ENCODE peak calls at places on chromosomes 12 and 14, in nine cellular contexts. One of them, this sample, is unnamed.

GRCh38 chr14:100523131-100523530 is 64.1 kb downstream of the BEGAIN start:
- DNase-seq in CD8-positive, alpha-beta memory T cell: no peak
- DNase-seq in HepG2: no peak
- DNase-seq in upper lobe of right lung: peak
- DNase-seq in GM23338: no peak
- DNase-seq in PC-3: no peak
- DNase-seq in A549: no peak
- DNase-seq in breast epithelium: no peak
- DNase-seq in lower lobe of right lung: no peak
- DNase-seq in this sample: no peak

GRCh38 chr12:3041558-3042164 is 35.5 kb upstream of the TSPAN9 start:
- DNase-seq in CD8-positive, alpha-beta memory T cell: peak
- DNase-seq in HepG2: peak
- DNase-seq in upper lobe of right lung: no peak
- DNase-seq in GM23338: peak
- DNase-seq in PC-3: peak
- DNase-seq in A549: peak
- DNase-seq in breast epithelium: no peak
- DNase-seq in lower lobe of right lung: no peak
- DNase-seq in this sample: no peak

GRCh38 chr12:12776261-12776660 is 9.2 kb upstream of the APOLD1 start:
- DNase-seq in CD8-positive, alpha-beta memory T cell: no peak
- DNase-seq in HepG2: peak
- DNase-seq in upper lobe of right lung: no peak
- DNase-seq in GM23338: no peak
- DNase-seq in PC-3: peak
- DNase-seq in A549: no peak
- DNase-seq in breast epithelium: no peak
- DNase-seq in lower lobe of right lung: no peak
- DNase-seq in this sample: no peak

GRCh38 chr12:30417697-30418231 is 277.9 kb downstream of the IPO8 start:
- DNase-seq in CD8-positive, alpha-beta memory T cell: no peak
- DNase-seq in HepG2: no peak
- DNase-seq in upper lobe of right lung: no peak
- DNase-seq in GM23338: no peak
- DNase-seq in PC-3: peak
- DNase-seq in A549: no peak
- DNase-seq in breast epithelium: no peak
- DNase-seq in lower lobe of right lung: no peak
- DNase-seq in this sample: peak

GRCh38 chr12:78951746-78952532 is 87.4 kb downstream of the SYT1 start:
- DNase-seq in CD8-positive, alpha-beta memory T cell: no peak
- DNase-seq in HepG2: no peak
- DNase-seq in upper lobe of right lung: no peak
- DNase-seq in GM23338: no peak
- DNase-seq in PC-3: peak
- DNase-seq in A549: no peak
- DNase-seq in breast epithelium: no peak
- DNase-seq in lower lobe of right lung: no peak
- DNase-seq in this sample: no peak

GRCh38 chr12:13177896-13178295 is 18.6 kb upstream of the EMP1 start:
- DNase-seq in CD8-positive, alpha-beta memory T cell: no peak
- DNase-seq in HepG2: no peak
- DNase-seq in upper lobe of right lung: no peak
- DNase-seq in GM23338: no peak
- DNase-seq in PC-3: no peak
- DNase-seq in A549: no peak
- DNase-seq in breast epithelium: no peak
- DNase-seq in lower lobe of right lung: no peak
- DNase-seq in this sample: no peak

GRCh38 chr12:112354399-112354798 is 27.8 kb downstream of the HECTD4 start:
- DNase-seq in CD8-positive, alpha-beta memory T cell: no peak
- DNase-seq in HepG2: no peak
- DNase-seq in upper lobe of right lung: no peak
- DNase-seq in GM23338: no peak
- DNase-seq in PC-3: no peak
- DNase-seq in A549: no peak
- DNase-seq in breast epithelium: no peak
- DNase-seq in lower lobe of right lung: no peak
- DNase-seq in this sample: no peak

GRCh38 chr12:74365178-74365964 is 172.3 kb upstream of the ATXN7L3B start:
- DNase-seq in CD8-positive, alpha-beta memory T cell: no peak
- DNase-seq in HepG2: peak
- DNase-seq in upper lobe of right lung: no peak
- DNase-seq in GM23338: peak
- DNase-seq in PC-3: peak
- DNase-seq in A549: no peak
- DNase-seq in breast epithelium: no peak
- DNase-seq in lower lobe of right lung: peak
- DNase-seq in this sample: no peak

GRCh38 chr12:54358945-54359761 is 5.1 kb downstream of the GPR84 start:
- DNase-seq in CD8-positive, alpha-beta memory T cell: peak
- DNase-seq in HepG2: peak
- DNase-seq in upper lobe of right lung: peak
- DNase-seq in GM23338: peak
- DNase-seq in PC-3: peak
- DNase-seq in A549: peak
- DNase-seq in breast epithelium: peak
- DNase-seq in lower lobe of right lung: peak
- DNase-seq in this sample: peak

GRCh38 chr12:54287316-54288157 is 7.0 kb downstream of the HNRNPA1 start:
- DNase-seq in CD8-positive, alpha-beta memory T cell: no peak
- DNase-seq in HepG2: no peak
- DNase-seq in upper lobe of right lung: no peak
- DNase-seq in GM23338: peak
- DNase-seq in PC-3: no peak
- DNase-seq in A549: no peak
- DNase-seq in breast epithelium: no peak
- DNase-seq in lower lobe of right lung: no peak
- DNase-seq in this sample: no peak

GRCh38 chr12:129351481-129351880 is 498.2 kb downstream of the GLT1D1 start:
- DNase-seq in CD8-positive, alpha-beta memory T cell: no peak
- DNase-seq in HepG2: no peak
- DNase-seq in upper lobe of right lung: no peak
- DNase-seq in GM23338: no peak
- DNase-seq in PC-3: no peak
- DNase-seq in A549: no peak
- DNase-seq in breast epithelium: no peak
- DNase-seq in lower lobe of right lung: no peak
- DNase-seq in this sample: no peak

GRCh38 chr12:126038434-126038833 is 973.2 kb downstream of the AACS start:
- DNase-seq in CD8-positive, alpha-beta memory T cell: no peak
- DNase-seq in HepG2: no peak
- DNase-seq in upper lobe of right lung: no peak
- DNase-seq in GM23338: no peak
- DNase-seq in PC-3: no peak
- DNase-seq in A549: no peak
- DNase-seq in breast epithelium: no peak
- DNase-seq in lower lobe of right lung: no peak
- DNase-seq in this sample: no peak

GRCh38 chr14:51424569-51425251 is 184.7 kb downstream of the TMX1 start:
- DNase-seq in CD8-positive, alpha-beta memory T cell: no peak
- DNase-seq in HepG2: no peak
- DNase-seq in upper lobe of right lung: no peak
- DNase-seq in GM23338: peak
- DNase-seq in PC-3: no peak
- DNase-seq in A549: no peak
- DNase-seq in breast epithelium: no peak
- DNase-seq in lower lobe of right lung: no peak
- DNase-seq in this sample: no peak

GRCh38 chr14:50407089-50407813 is 10.6 kb upstream of the CDKL1 start:
- DNase-seq in CD8-positive, alpha-beta memory T cell: no peak
- DNase-seq in HepG2: no peak
- DNase-seq in upper lobe of right lung: no peak
- DNase-seq in GM23338: no peak
- DNase-seq in PC-3: no peak
- DNase-seq in A549: no peak
- DNase-seq in breast epithelium: no peak
- DNase-seq in lower lobe of right lung: no peak
- DNase-seq in this sample: no peak

GRCh38 chr14:29885988-29886387 is 41.7 kb downstream of the PRKD1 start:
- DNase-seq in CD8-positive, alpha-beta memory T cell: no peak
- DNase-seq in HepG2: no peak
- DNase-seq in upper lobe of right lung: no peak
- DNase-seq in GM23338: no peak
- DNase-seq in PC-3: no peak
- DNase-seq in A549: no peak
- DNase-seq in breast epithelium: no peak
- DNase-seq in lower lobe of right lung: no peak
- DNase-seq in this sample: no peak

GRCh38 chr12:64682572-64683277 is 72.4 kb downstream of the RASSF3 start:
- DNase-seq in CD8-positive, alpha-beta memory T cell: no peak
- DNase-seq in HepG2: no peak
- DNase-seq in upper lobe of right lung: no peak
- DNase-seq in GM23338: peak
- DNase-seq in PC-3: no peak
- DNase-seq in A549: no peak
- DNase-seq in breast epithelium: no peak
- DNase-seq in lower lobe of right lung: no peak
- DNase-seq in this sample: no peak

GRCh38 chr14:87864356-87865230 is 128.4 kb downstream of the GALC start:
- DNase-seq in CD8-positive, alpha-beta memory T cell: no peak
- DNase-seq in HepG2: no peak
- DNase-seq in upper lobe of right lung: no peak
- DNase-seq in GM23338: no peak
- DNase-seq in PC-3: no peak
- DNase-seq in A549: no peak
- DNase-seq in breast epithelium: no peak
- DNase-seq in lower lobe of right lung: no peak
- DNase-seq in this sample: no peak

GRCh38 chr14:60349663-60350365 is 100.8 kb downstream of the PPM1A start:
- DNase-seq in CD8-positive, alpha-beta memory T cell: no peak
- DNase-seq in HepG2: peak
- DNase-seq in upper lobe of right lung: no peak
- DNase-seq in GM23338: peak
- DNase-seq in PC-3: peak
- DNase-seq in A549: peak
- DNase-seq in breast epithelium: no peak
- DNase-seq in lower lobe of right lung: no peak
- DNase-seq in this sample: no peak

DNA sequence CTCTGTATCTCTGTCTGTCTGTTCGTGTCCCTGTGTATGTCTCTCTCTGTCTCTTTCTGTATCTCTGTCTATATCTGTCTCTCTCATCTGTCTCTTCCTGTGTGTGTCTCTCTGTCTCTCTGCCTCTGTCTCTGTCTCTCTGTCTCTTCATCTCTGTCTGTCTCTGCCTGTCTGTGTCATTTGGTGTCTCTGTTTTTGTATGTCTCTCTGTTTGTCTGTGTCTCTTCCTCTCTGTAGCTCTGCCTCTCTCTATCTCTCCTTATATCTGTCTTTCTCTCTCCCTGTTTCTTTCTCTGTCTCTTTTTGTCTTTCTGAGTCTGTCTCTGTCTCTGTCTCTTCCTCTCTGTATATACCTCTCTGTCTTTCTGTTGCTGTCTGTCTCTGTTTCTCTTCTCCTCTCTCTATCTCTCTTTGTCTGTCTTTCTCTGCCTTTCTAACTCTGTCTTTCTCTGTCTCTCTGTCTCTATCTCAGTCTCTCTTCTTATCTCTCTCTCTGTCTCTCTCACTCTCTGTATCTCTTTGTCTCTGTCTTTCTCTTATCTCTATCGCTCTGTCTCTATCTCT is 50.2 kb downstream of the TMEM121 start:
- DNase-seq in CD8-positive, alpha-beta memory T cell: no peak
- DNase-seq in HepG2: no peak
- DNase-seq in upper lobe of right lung: no peak
- DNase-seq in GM23338: no peak
- DNase-seq in PC-3: no peak
- DNase-seq in A549: no peak
- DNase-seq in breast epithelium: no peak
- DNase-seq in lower lobe of right lung: no peak
- DNase-seq in this sample: no peak
- H3K27ac ChIP-seq in CD8-positive, alpha-beta memory T cell: no peak
- H3K27ac ChIP-seq in HepG2: no peak
- H3K27ac ChIP-seq in upper lobe of right lung: no peak
- H3K27ac ChIP-seq in GM23338: no peak
- H3K27ac ChIP-seq in PC-3: no peak
- H3K27ac ChIP-seq in A549: no peak
- H3K27ac ChIP-seq in breast epithelium: no peak
- H3K27ac ChIP-seq in lower lobe of right lung: no peak
- H3K27ac ChIP-seq in this sample: no peak

DNA sequence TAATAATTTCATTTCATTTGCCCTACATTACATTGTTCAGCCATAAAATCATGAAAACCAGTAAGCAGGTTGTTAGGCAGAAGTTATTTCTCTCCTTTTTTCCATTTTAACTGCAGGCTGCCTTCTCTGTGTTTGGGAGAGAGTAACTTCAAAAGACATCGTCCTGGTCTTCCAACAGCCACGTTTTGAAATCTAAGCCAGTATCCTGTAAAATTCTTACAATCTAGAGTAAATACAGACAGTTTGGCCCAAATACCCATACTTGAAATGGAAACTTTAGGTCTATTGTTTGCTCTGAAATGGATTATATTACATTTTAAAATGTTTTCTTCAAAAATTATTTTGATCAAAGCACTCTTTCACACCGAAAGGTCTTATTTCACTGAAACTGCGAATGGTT is 66.1 kb upstream of the SLCO1C1 start:
- DNase-seq in CD8-positive, alpha-beta memory T cell: no peak
- DNase-seq in HepG2: peak
- DNase-seq in upper lobe of right lung: no peak
- DNase-seq in GM23338: no peak
- DNase-seq in PC-3: no peak
- DNase-seq in A549: no peak
- DNase-seq in breast epithelium: no peak
- DNase-seq in lower lobe of right lung: no peak
- DNase-seq in this sample: no peak
- H3K27ac ChIP-seq in CD8-positive, alpha-beta memory T cell: no peak
- H3K27ac ChIP-seq in HepG2: peak
- H3K27ac ChIP-seq in upper lobe of right lung: no peak
- H3K27ac ChIP-seq in GM23338: peak
- H3K27ac ChIP-seq in PC-3: no peak
- H3K27ac ChIP-seq in A549: peak
- H3K27ac ChIP-seq in breast epithelium: no peak
- H3K27ac ChIP-seq in lower lobe of right lung: no peak
- H3K27ac ChIP-seq in this sample: no peak

GRCh38 chr12:1994429-1995143 is 9.7 kb downstream of the DCP1B start:
- DNase-seq in CD8-positive, alpha-beta memory T cell: no peak
- DNase-seq in HepG2: no peak
- DNase-seq in upper lobe of right lung: no peak
- DNase-seq in GM23338: peak
- DNase-seq in PC-3: no peak
- DNase-seq in A549: no peak
- DNase-seq in breast epithelium: no peak
- DNase-seq in lower lobe of right lung: no peak
- DNase-seq in this sample: no peak
- H3K27ac ChIP-seq in CD8-positive, alpha-beta memory T cell: peak
- H3K27ac ChIP-seq in HepG2: peak
- H3K27ac ChIP-seq in upper lobe of right lung: peak
- H3K27ac ChIP-seq in GM23338: no peak
- H3K27ac ChIP-seq in PC-3: peak
- H3K27ac ChIP-seq in A549: no peak
- H3K27ac ChIP-seq in breast epithelium: no peak
- H3K27ac ChIP-seq in lower lobe of right lung: peak
- H3K27ac ChIP-seq in this sample: peak

DNA sequence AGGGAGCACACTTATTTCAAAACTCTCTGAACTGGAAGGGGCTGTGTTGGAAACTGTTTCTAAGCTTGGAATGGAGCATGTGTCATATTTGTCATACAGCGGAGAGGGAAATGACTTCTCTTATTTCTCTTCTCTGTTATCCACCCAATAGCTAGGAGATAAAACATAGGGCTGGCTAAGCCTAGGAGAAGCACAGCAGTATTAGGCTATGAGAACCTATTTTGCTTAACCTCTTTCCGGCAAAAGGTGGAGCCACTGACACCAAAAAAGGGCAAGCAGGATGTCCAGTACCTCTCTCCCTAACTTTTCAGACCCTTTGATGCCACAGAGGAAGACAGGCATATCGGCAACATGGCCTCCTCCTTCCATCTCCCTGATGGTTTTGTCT is 148.3 kb downstream of the CRADD start:
- DNase-seq in CD8-positive, alpha-beta memory T cell: no peak
- DNase-seq in HepG2: no peak
- DNase-seq in upper lobe of right lung: no peak
- DNase-seq in GM23338: peak
- DNase-seq in PC-3: no peak
- DNase-seq in A549: no peak
- DNase-seq in breast epithelium: no peak
- DNase-seq in lower lobe of right lung: no peak
- DNase-seq in this sample: no peak
- H3K27ac ChIP-seq in CD8-positive, alpha-beta memory T cell: no peak
- H3K27ac ChIP-seq in HepG2: no peak
- H3K27ac ChIP-seq in upper lobe of right lung: no peak
- H3K27ac ChIP-seq in GM23338: no peak
- H3K27ac ChIP-seq in PC-3: no peak
- H3K27ac ChIP-seq in A549: no peak
- H3K27ac ChIP-seq in breast epithelium: peak
- H3K27ac ChIP-seq in lower lobe of right lung: no peak
- H3K27ac ChIP-seq in this sample: no peak